ENCODE peak calls at places on chromosome 1, in ten cellular contexts. One of them, this sample, is unnamed.

GRCh38 chr1:9628541-9629444 is 22.7 kb upstream of the PIK3CD start:
- DNase-seq in left ventricle myocardium inferior: no peak
- DNase-seq in NCI-H82: no peak
- DNase-seq in stimulated activated CD4-positive, alpha-beta T cell treated with anti-CD3 and anti-CD28 coated beads, Interleukin-15, amount 100 ng/mL, for 24 hours: peak; percentile 83
- DNase-seq in activated CD4-positive, CD25-positive, alpha-beta regulatory T cell: peak; percentile 22
- DNase-seq in A549: no peak
- DNase-seq in HT1080: no peak
- DNase-seq in IMR-90: no peak
- DNase-seq in EH: no peak
- DNase-seq in frontal cortex: no peak
- DNase-seq in this sample: no peak

GRCh38 chr1:64601207-64601606 is 131.3 kb downstream of the CACHD1 start:
- DNase-seq in stimulated activated CD4-positive, alpha-beta T cell treated with anti-CD3 and anti-CD28 coated beads, Interleukin-15, amount 100 ng/mL, for 24 hours: no peak
- DNase-seq in EH: no peak
- DNase-seq in activated CD4-positive, CD25-positive, alpha-beta regulatory T cell: no peak
- DNase-seq in IMR-90: no peak
- DNase-seq in NCI-H82: peak; percentile 84
- DNase-seq in HT1080: no peak
- DNase-seq in left ventricle myocardium inferior: no peak
- DNase-seq in frontal cortex: no peak
- DNase-seq in A549: no peak
- DNase-seq in this sample: no peak

GRCh38 chr1:164608651-164609057 is 49.7 kb downstream of the PBX1 start:
- DNase-seq in HT1080: no peak
- DNase-seq in EH: peak; percentile 71
- DNase-seq in stimulated activated CD4-positive, alpha-beta T cell treated with anti-CD3 and anti-CD28 coated beads, Interleukin-15, amount 100 ng/mL, for 24 hours: no peak
- DNase-seq in frontal cortex: no peak
- DNase-seq in IMR-90: peak; percentile 35
- DNase-seq in NCI-H82: no peak
- DNase-seq in A549: no peak
- DNase-seq in left ventricle myocardium inferior: no peak
- DNase-seq in activated CD4-positive, CD25-positive, alpha-beta regulatory T cell: no peak
- DNase-seq in this sample: peak; percentile 53

GRCh38 chr1:168045311-168045710 is 91.4 kb downstream of the GPR161 start:
- DNase-seq in NCI-H82: no peak
- DNase-seq in stimulated activated CD4-positive, alpha-beta T cell treated with anti-CD3 and anti-CD28 coated beads, Interleukin-15, amount 100 ng/mL, for 24 hours: no peak
- DNase-seq in activated CD4-positive, CD25-positive, alpha-beta regulatory T cell: no peak
- DNase-seq in EH: no peak
- DNase-seq in left ventricle myocardium inferior: no peak
- DNase-seq in frontal cortex: no peak
- DNase-seq in A549: no peak
- DNase-seq in HT1080: no peak
- DNase-seq in IMR-90: no peak
- DNase-seq in this sample: no peak

GRCh38 chr1:68111804-68112436 is 61.5 kb upstream of the DIRAS3 start:
- DNase-seq in HT1080: peak; percentile 90
- DNase-seq in EH: peak; percentile 90
- DNase-seq in stimulated activated CD4-positive, alpha-beta T cell treated with anti-CD3 and anti-CD28 coated beads, Interleukin-15, amount 100 ng/mL, for 24 hours: no peak
- DNase-seq in frontal cortex: peak; percentile 58
- DNase-seq in A549: peak; percentile 79
- DNase-seq in left ventricle myocardium inferior: peak; percentile 67
- DNase-seq in IMR-90: peak; percentile 93
- DNase-seq in activated CD4-positive, CD25-positive, alpha-beta regulatory T cell: no peak
- DNase-seq in NCI-H82: peak; percentile 78
- DNase-seq in this sample: peak; percentile 89

GRCh38 chr1:108813326-108813725 is 43.6 kb downstream of the AKNAD1 start:
- DNase-seq in IMR-90: no peak
- DNase-seq in EH: no peak
- DNase-seq in stimulated activated CD4-positive, alpha-beta T cell treated with anti-CD3 and anti-CD28 coated beads, Interleukin-15, amount 100 ng/mL, for 24 hours: no peak
- DNase-seq in left ventricle myocardium inferior: no peak
- DNase-seq in A549: no peak
- DNase-seq in activated CD4-positive, CD25-positive, alpha-beta regulatory T cell: no peak
- DNase-seq in frontal cortex: no peak
- DNase-seq in HT1080: no peak
- DNase-seq in NCI-H82: no peak
- DNase-seq in this sample: no peak

GRCh38 chr1:161209790-161210409 is 5.2 kb upstream of the FCER1G start:
- DNase-seq in HT1080: peak; percentile 70
- DNase-seq in A549: peak; percentile 77
- DNase-seq in EH: peak; percentile 77
- DNase-seq in stimulated activated CD4-positive, alpha-beta T cell treated with anti-CD3 and anti-CD28 coated beads, Interleukin-15, amount 100 ng/mL, for 24 hours: peak; percentile 84
- DNase-seq in activated CD4-positive, CD25-positive, alpha-beta regulatory T cell: peak; percentile 43
- DNase-seq in frontal cortex: peak; percentile 73
- DNase-seq in NCI-H82: peak; percentile 95
- DNase-seq in left ventricle myocardium inferior: peak; percentile 66
- DNase-seq in IMR-90: peak; percentile 67
- DNase-seq in this sample: peak; percentile 38

GRCh38 chr1:72285074-72285425 is 2.7 kb upstream of the NEGR1 start:
- DNase-seq in activated CD4-positive, CD25-positive, alpha-beta regulatory T cell: no peak
- DNase-seq in A549: no peak
- DNase-seq in left ventricle myocardium inferior: no peak
- DNase-seq in IMR-90: no peak
- DNase-seq in frontal cortex: no peak
- DNase-seq in NCI-H82: peak; percentile 5
- DNase-seq in HT1080: no peak
- DNase-seq in EH: no peak
- DNase-seq in stimulated activated CD4-positive, alpha-beta T cell treated with anti-CD3 and anti-CD28 coated beads, Interleukin-15, amount 100 ng/mL, for 24 hours: no peak
- DNase-seq in this sample: no peak

GRCh38 chr1:169928438-169929209 is 34.9 kb upstream of the SCYL3 start:
- DNase-seq in activated CD4-positive, CD25-positive, alpha-beta regulatory T cell: no peak
- DNase-seq in A549: peak; percentile 60
- DNase-seq in EH: peak; percentile 69
- DNase-seq in stimulated activated CD4-positive, alpha-beta T cell treated with anti-CD3 and anti-CD28 coated beads, Interleukin-15, amount 100 ng/mL, for 24 hours: no peak
- DNase-seq in frontal cortex: no peak
- DNase-seq in HT1080: peak; percentile 55
- DNase-seq in IMR-90: peak; percentile 72
- DNase-seq in left ventricle myocardium inferior: no peak
- DNase-seq in NCI-H82: peak; percentile 80
- DNase-seq in this sample: peak; percentile 47

GRCh38 chr1:175124842-175125241 is 57.2 kb downstream of the TNN start:
- DNase-seq in A549: no peak
- DNase-seq in frontal cortex: no peak
- DNase-seq in EH: no peak
- DNase-seq in stimulated activated CD4-positive, alpha-beta T cell treated with anti-CD3 and anti-CD28 coated beads, Interleukin-15, amount 100 ng/mL, for 24 hours: no peak
- DNase-seq in IMR-90: no peak
- DNase-seq in left ventricle myocardium inferior: no peak
- DNase-seq in NCI-H82: no peak
- DNase-seq in activated CD4-positive, CD25-positive, alpha-beta regulatory T cell: no peak
- DNase-seq in HT1080: no peak
- DNase-seq in this sample: no peak

GRCh38 chr1:224669400-224669799 is 53.3 kb downstream of the CNIH3 start:
- DNase-seq in activated CD4-positive, CD25-positive, alpha-beta regulatory T cell: no peak
- DNase-seq in HT1080: no peak
- DNase-seq in left ventricle myocardium inferior: no peak
- DNase-seq in EH: no peak
- DNase-seq in IMR-90: no peak
- DNase-seq in frontal cortex: no peak
- DNase-seq in stimulated activated CD4-positive, alpha-beta T cell treated with anti-CD3 and anti-CD28 coated beads, Interleukin-15, amount 100 ng/mL, for 24 hours: no peak
- DNase-seq in NCI-H82: no peak
- DNase-seq in A549: no peak
- DNase-seq in this sample: no peak

GRCh38 chr1:24513691-24514090 is 11.1 kb downstream of the RCAN3 start:
- DNase-seq in stimulated activated CD4-positive, alpha-beta T cell treated with anti-CD3 and anti-CD28 coated beads, Interleukin-15, amount 100 ng/mL, for 24 hours: no peak
- DNase-seq in IMR-90: no peak
- DNase-seq in A549: no peak
- DNase-seq in HT1080: no peak
- DNase-seq in EH: no peak
- DNase-seq in left ventricle myocardium inferior: no peak
- DNase-seq in NCI-H82: no peak
- DNase-seq in frontal cortex: no peak
- DNase-seq in activated CD4-positive, CD25-positive, alpha-beta regulatory T cell: no peak
- DNase-seq in this sample: no peak

GRCh38 chr1:86916752-86917151 is 2.3 kb downstream of the HS2ST1 start:
- DNase-seq in stimulated activated CD4-positive, alpha-beta T cell treated with anti-CD3 and anti-CD28 coated beads, Interleukin-15, amount 100 ng/mL, for 24 hours: no peak
- DNase-seq in left ventricle myocardium inferior: no peak
- DNase-seq in frontal cortex: no peak
- DNase-seq in activated CD4-positive, CD25-positive, alpha-beta regulatory T cell: no peak
- DNase-seq in A549: no peak
- DNase-seq in EH: no peak
- DNase-seq in NCI-H82: no peak
- DNase-seq in IMR-90: no peak
- DNase-seq in HT1080: no peak
- DNase-seq in this sample: no peak

GRCh38 chr1:62962794-62963776 is 179.2 kb downstream of the ATG4C start:
- DNase-seq in frontal cortex: peak; percentile 14
- DNase-seq in stimulated activated CD4-positive, alpha-beta T cell treated with anti-CD3 and anti-CD28 coated beads, Interleukin-15, amount 100 ng/mL, for 24 hours: peak; percentile 45
- DNase-seq in EH: peak; percentile 34
- DNase-seq in HT1080: peak; percentile 38
- DNase-seq in left ventricle myocardium inferior: no peak
- DNase-seq in NCI-H82: peak; percentile 90
- DNase-seq in A549: peak; percentile 31
- DNase-seq in IMR-90: peak; percentile 14
- DNase-seq in activated CD4-positive, CD25-positive, alpha-beta regulatory T cell: no peak
- DNase-seq in this sample: peak; percentile 3

GRCh38 chr1:100308777-100309176 is 42.8 kb downstream of the RTCA start:
- DNase-seq in A549: no peak
- DNase-seq in stimulated activated CD4-positive, alpha-beta T cell treated with anti-CD3 and anti-CD28 coated beads, Interleukin-15, amount 100 ng/mL, for 24 hours: no peak
- DNase-seq in frontal cortex: no peak
- DNase-seq in left ventricle myocardium inferior: no peak
- DNase-seq in HT1080: peak; percentile 49
- DNase-seq in IMR-90: peak; percentile 70
- DNase-seq in NCI-H82: no peak
- DNase-seq in activated CD4-positive, CD25-positive, alpha-beta regulatory T cell: no peak
- DNase-seq in EH: peak; percentile 18
- DNase-seq in this sample: peak; percentile 38

GRCh38 chr1:230231739-230232075 is 164.7 kb downstream of the GALNT2 start:
- DNase-seq in activated CD4-positive, CD25-positive, alpha-beta regulatory T cell: no peak
- DNase-seq in A549: no peak
- DNase-seq in frontal cortex: no peak
- DNase-seq in left ventricle myocardium inferior: peak; percentile 67
- DNase-seq in HT1080: no peak
- DNase-seq in EH: peak; percentile 27
- DNase-seq in stimulated activated CD4-positive, alpha-beta T cell treated with anti-CD3 and anti-CD28 coated beads, Interleukin-15, amount 100 ng/mL, for 24 hours: peak; percentile 32
- DNase-seq in IMR-90: peak; percentile 60
- DNase-seq in NCI-H82: no peak
- DNase-seq in this sample: peak; percentile 60

GRCh38 chr1:975365-975764 is 6.5 kb downstream of the PERM1 start:
- DNase-seq in left ventricle myocardium inferior: no peak
- DNase-seq in EH: no peak
- DNase-seq in NCI-H82: no peak
- DNase-seq in HT1080: no peak
- DNase-seq in A549: no peak
- DNase-seq in stimulated activated CD4-positive, alpha-beta T cell treated with anti-CD3 and anti-CD28 coated beads, Interleukin-15, amount 100 ng/mL, for 24 hours: no peak
- DNase-seq in frontal cortex: no peak
- DNase-seq in activated CD4-positive, CD25-positive, alpha-beta regulatory T cell: no peak
- DNase-seq in IMR-90: no peak
- DNase-seq in this sample: no peak

GRCh38 chr1:149846600-149847466 is 52.5 kb upstream of the BOLA1 start:
- DNase-seq in left ventricle myocardium inferior: no peak
- DNase-seq in stimulated activated CD4-positive, alpha-beta T cell treated with anti-CD3 and anti-CD28 coated beads, Interleukin-15, amount 100 ng/mL, for 24 hours: no peak
- DNase-seq in NCI-H82: no peak
- DNase-seq in HT1080: peak; percentile 0
- DNase-seq in activated CD4-positive, CD25-positive, alpha-beta regulatory T cell: no peak
- DNase-seq in A549: no peak
- DNase-seq in EH: no peak
- DNase-seq in frontal cortex: no peak
- DNase-seq in IMR-90: no peak
- DNase-seq in this sample: no peak

GRCh38 chr1:19967808-19968207 is 11.6 kb downstream of the PLA2G2A start:
- DNase-seq in stimulated activated CD4-positive, alpha-beta T cell treated with anti-CD3 and anti-CD28 coated beads, Interleukin-15, amount 100 ng/mL, for 24 hours: no peak
- DNase-seq in EH: no peak
- DNase-seq in A549: no peak
- DNase-seq in HT1080: no peak
- DNase-seq in left ventricle myocardium inferior: peak; percentile 75
- DNase-seq in activated CD4-positive, CD25-positive, alpha-beta regulatory T cell: no peak
- DNase-seq in NCI-H82: no peak
- DNase-seq in IMR-90: no peak
- DNase-seq in frontal cortex: no peak
- DNase-seq in this sample: no peak

GRCh38 chr1:185439727-185440415 is 122.8 kb upstream of the IVNS1ABP start:
- DNase-seq in A549: peak; percentile 77
- DNase-seq in frontal cortex: no peak
- DNase-seq in activated CD4-positive, CD25-positive, alpha-beta regulatory T cell: no peak
- DNase-seq in EH: peak; percentile 97
- DNase-seq in left ventricle myocardium inferior: no peak
- DNase-seq in IMR-90: peak; percentile 74
- DNase-seq in HT1080: peak; percentile 82
- DNase-seq in NCI-H82: no peak
- DNase-seq in stimulated activated CD4-positive, alpha-beta T cell treated with anti-CD3 and anti-CD28 coated beads, Interleukin-15, amount 100 ng/mL, for 24 hours: peak; percentile 38
- DNase-seq in this sample: peak; percentile 75

GRCh38 chr1:9401080-9401453 is 108.4 kb downstream of the SPSB1 start:
- DNase-seq in activated CD4-positive, CD25-positive, alpha-beta regulatory T cell: no peak
- DNase-seq in IMR-90: no peak
- DNase-seq in stimulated activated CD4-positive, alpha-beta T cell treated with anti-CD3 and anti-CD28 coated beads, Interleukin-15, amount 100 ng/mL, for 24 hours: no peak
- DNase-seq in HT1080: no peak
- DNase-seq in NCI-H82: no peak
- DNase-seq in EH: no peak
- DNase-seq in left ventricle myocardium inferior: no peak
- DNase-seq in frontal cortex: no peak
- DNase-seq in A549: no peak
- DNase-seq in this sample: no peak

GRCh38 chr1:35886606-35887431 is 3.8 kb downstream of the AGO1 start:
- DNase-seq in A549: no peak
- DNase-seq in left ventricle myocardium inferior: no peak
- DNase-seq in HT1080: no peak
- DNase-seq in IMR-90: peak; percentile 24
- DNase-seq in stimulated activated CD4-positive, alpha-beta T cell treated with anti-CD3 and anti-CD28 coated beads, Interleukin-15, amount 100 ng/mL, for 24 hours: no peak
- DNase-seq in activated CD4-positive, CD25-positive, alpha-beta regulatory T cell: no peak
- DNase-seq in EH: no peak
- DNase-seq in frontal cortex: no peak
- DNase-seq in NCI-H82: peak; percentile 80
- DNase-seq in this sample: peak; percentile 22

GRCh38 chr1:26041401-26041800 is 4.5 kb downstream of the SLC30A2 start:
- DNase-seq in left ventricle myocardium inferior: no peak
- DNase-seq in EH: no peak
- DNase-seq in NCI-H82: no peak
- DNase-seq in A549: no peak
- DNase-seq in IMR-90: no peak
- DNase-seq in HT1080: no peak
- DNase-seq in frontal cortex: no peak
- DNase-seq in stimulated activated CD4-positive, alpha-beta T cell treated with anti-CD3 and anti-CD28 coated beads, Interleukin-15, amount 100 ng/mL, for 24 hours: no peak
- DNase-seq in activated CD4-positive, CD25-positive, alpha-beta regulatory T cell: no peak
- DNase-seq in this sample: no peak

GRCh38 chr1:228445867-228446584 is 29.4 kb upstream of the TRIM17 start:
- DNase-seq in activated CD4-positive, CD25-positive, alpha-beta regulatory T cell: no peak
- DNase-seq in stimulated activated CD4-positive, alpha-beta T cell treated with anti-CD3 and anti-CD28 coated beads, Interleukin-15, amount 100 ng/mL, for 24 hours: peak; percentile 67
- DNase-seq in A549: peak; percentile 39
- DNase-seq in left ventricle myocardium inferior: no peak
- DNase-seq in NCI-H82: no peak
- DNase-seq in IMR-90: peak; percentile 56
- DNase-seq in HT1080: no peak
- DNase-seq in frontal cortex: peak; percentile 66
- DNase-seq in EH: peak; percentile 39
- DNase-seq in this sample: peak; percentile 31

GRCh38 chr1:40630488-40631223 is 34.8 kb downstream of the RIMS3 start:
- DNase-seq in activated CD4-positive, CD25-positive, alpha-beta regulatory T cell: no peak
- DNase-seq in A549: peak; percentile 33
- DNase-seq in stimulated activated CD4-positive, alpha-beta T cell treated with anti-CD3 and anti-CD28 coated beads, Interleukin-15, amount 100 ng/mL, for 24 hours: peak; percentile 56
- DNase-seq in NCI-H82: peak; percentile 84
- DNase-seq in HT1080: peak; percentile 37
- DNase-seq in IMR-90: peak; percentile 19
- DNase-seq in EH: peak; percentile 35
- DNase-seq in frontal cortex: no peak
- DNase-seq in left ventricle myocardium inferior: no peak
- DNase-seq in this sample: no peak

GRCh38 chr1:46747683-46748288 is 28.9 kb upstream of the EFCAB14 start:
- DNase-seq in left ventricle myocardium inferior: no peak
- DNase-seq in IMR-90: peak; percentile 55
- DNase-seq in HT1080: peak; percentile 42
- DNase-seq in EH: peak; percentile 58
- DNase-seq in NCI-H82: peak; percentile 95
- DNase-seq in stimulated activated CD4-positive, alpha-beta T cell treated with anti-CD3 and anti-CD28 coated beads, Interleukin-15, amount 100 ng/mL, for 24 hours: peak; percentile 10
- DNase-seq in activated CD4-positive, CD25-positive, alpha-beta regulatory T cell: no peak
- DNase-seq in A549: peak; percentile 47
- DNase-seq in frontal cortex: peak; percentile 51
- DNase-seq in this sample: peak; percentile 20

GRCh38 chr1:98389809-98390208 is 271.7 kb upstream of the SNX7 start:
- DNase-seq in EH: peak; percentile 92
- DNase-seq in activated CD4-positive, CD25-positive, alpha-beta regulatory T cell: no peak
- DNase-seq in A549: no peak
- DNase-seq in stimulated activated CD4-positive, alpha-beta T cell treated with anti-CD3 and anti-CD28 coated beads, Interleukin-15, amount 100 ng/mL, for 24 hours: no peak
- DNase-seq in frontal cortex: no peak
- DNase-seq in HT1080: peak; percentile 17
- DNase-seq in NCI-H82: no peak
- DNase-seq in IMR-90: peak; percentile 95
- DNase-seq in left ventricle myocardium inferior: no peak
- DNase-seq in this sample: peak; percentile 83

GRCh38 chr1:182848736-182849135 is 9.6 kb downstream of the DHX9 start:
- DNase-seq in activated CD4-positive, CD25-positive, alpha-beta regulatory T cell: no peak
- DNase-seq in left ventricle myocardium inferior: no peak
- DNase-seq in EH: no peak
- DNase-seq in NCI-H82: no peak
- DNase-seq in frontal cortex: no peak
- DNase-seq in stimulated activated CD4-positive, alpha-beta T cell treated with anti-CD3 and anti-CD28 coated beads, Interleukin-15, amount 100 ng/mL, for 24 hours: no peak
- DNase-seq in IMR-90: no peak
- DNase-seq in A549: no peak
- DNase-seq in HT1080: no peak
- DNase-seq in this sample: no peak